ENCODE peak calls at places on chromosomes 1 and 21, in seven cellular contexts. I is adrenal gland; D is testis; E is astrocyte of the cerebellum; W is AG10803; N is CD8-positive, alpha-beta T cell; T is transverse colon. H is an unnamed sample.

GRCh38 chr1:219660666-219661463 is 48.0 kb upstream of the ZC3H11B start:
- DNase-seq in I (peak; percentile 89), D (peak; percentile 96), E (peak; percentile 89), W (peak; percentile 78), N (no peak), T (peak; percentile 75), H (peak; percentile 74)

GRCh38 chr1:225654277-225654597 is 1.3 kb upstream of the ENAH start:
- DNase-seq in I (no peak), D (no peak), E (no peak), W (no peak), N (no peak), T (no peak), H (no peak)

GRCh38 chr1:221693087-221693486 is 48.8 kb downstream of the DUSP10 start:
- DNase-seq in I (no peak), D (no peak), E (no peak), W (no peak), N (no peak), T (no peak), H (no peak)

GRCh38 chr1:12451560-12451900 is 166.5 kb downstream of the DHRS3 start:
- DNase-seq in I (no peak), D (no peak), E (no peak), W (no peak), N (no peak), T (no peak), H (no peak)

GRCh38 chr1:212935387-212935981 is 14.9 kb upstream of the VASH2 start:
- DNase-seq in I (no peak), D (no peak), E (no peak), W (no peak), N (no peak), T (no peak), H (no peak)

GRCh38 chr21:46443910-46444309 is 14.8 kb upstream of the DIP2A start:
- DNase-seq in I (no peak), D (peak; percentile 28), E (no peak), W (no peak), N (no peak), T (no peak), H (peak; percentile 8)

GRCh38 chr1:26404641-26405040 is 6.0 kb upstream of the LIN28A start:
- DNase-seq in I (no peak), D (no peak), E (no peak), W (no peak), N (no peak), T (no peak), H (no peak)

GRCh38 chr1:96309783-96310182 is 411.8 kb upstream of the PTBP2 start:
- DNase-seq in I (peak; percentile 28), D (no peak), E (peak; percentile 33), W (peak; percentile 61), N (no peak), T (no peak), H (peak; percentile 90)

GRCh38 chr21:45852886-45853400 is 128.6 kb upstream of the COL6A1 start:
- DNase-seq in I (no peak), D (no peak), E (no peak), W (no peak), N (no peak), T (no peak), H (no peak)

GRCh38 chr1:223628233-223628632 is 37.3 kb downstream of the CAPN8 start:
- DNase-seq in I (peak; percentile 41), D (peak; percentile 86), E (no peak), W (peak; percentile 36), N (no peak), T (peak; percentile 48), H (no peak)

GRCh38 chr1:204083491-204083890 is 10.6 kb downstream of the SOX13 start:
- DNase-seq in I (no peak), D (no peak), E (no peak), W (no peak), N (no peak), T (no peak), H (no peak)

GRCh38 chr1:2503554-2504223 is 22.7 kb downstream of the PANK4 start:
- DNase-seq in I (no peak), D (no peak), E (no peak), W (no peak), N (no peak), T (no peak), H (no peak)

DNA sequence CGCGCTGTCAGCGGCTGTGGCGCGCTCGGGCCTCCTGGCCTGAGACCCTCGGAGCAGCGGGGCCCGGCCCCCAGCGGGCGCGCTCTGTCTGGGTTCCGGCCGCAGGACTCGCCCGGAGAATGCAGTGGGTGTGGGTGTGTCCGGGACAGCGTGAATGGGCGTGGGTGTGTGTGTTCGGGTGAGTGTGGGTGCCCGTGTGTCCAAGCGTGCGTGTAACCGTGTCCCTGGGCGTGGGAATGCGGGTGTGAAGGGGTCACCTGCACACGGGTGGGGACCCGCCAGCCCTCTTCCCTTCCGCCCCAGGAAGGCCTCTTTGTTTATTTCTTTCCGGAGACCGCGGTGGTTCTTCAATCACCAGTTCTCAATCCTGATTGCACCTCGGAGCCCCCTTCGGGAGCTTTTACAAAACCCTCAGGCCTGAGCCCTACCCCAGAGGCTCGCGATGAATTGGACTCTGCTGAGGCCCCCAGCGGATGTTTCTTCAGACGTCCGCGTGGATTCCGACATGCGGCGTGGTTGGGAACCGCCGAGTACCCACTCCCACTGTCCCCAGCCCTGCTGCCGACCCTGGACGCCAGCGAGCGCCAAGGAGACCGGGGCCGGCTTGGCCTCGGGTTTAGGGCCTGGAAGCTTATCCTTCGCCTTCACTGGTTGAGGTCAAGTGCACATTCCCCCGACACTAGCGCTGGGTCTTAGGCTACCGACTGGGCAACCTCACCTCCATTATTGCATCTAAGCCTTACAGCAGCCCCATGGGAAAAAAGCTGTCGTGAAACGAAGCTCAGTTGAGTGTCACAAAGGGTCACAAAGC is 19.3 kb downstream of the SERTAD4 start:
- DNase-seq in I (no peak), D (no peak), E (no peak), W (no peak), N (no peak), T (peak; percentile 44), H (no peak)
- H3K4me3 ChIP-seq in I (no peak overlapping the region), D (peak overlapping the region; percentile 46), E (peak overlapping the region; percentile 32), W (peak overlapping the region; percentile 36), N (peak overlapping the region; percentile 15), T (peak overlapping the region; percentile 43), H (peak overlapping the region; percentile 41)

DNA sequence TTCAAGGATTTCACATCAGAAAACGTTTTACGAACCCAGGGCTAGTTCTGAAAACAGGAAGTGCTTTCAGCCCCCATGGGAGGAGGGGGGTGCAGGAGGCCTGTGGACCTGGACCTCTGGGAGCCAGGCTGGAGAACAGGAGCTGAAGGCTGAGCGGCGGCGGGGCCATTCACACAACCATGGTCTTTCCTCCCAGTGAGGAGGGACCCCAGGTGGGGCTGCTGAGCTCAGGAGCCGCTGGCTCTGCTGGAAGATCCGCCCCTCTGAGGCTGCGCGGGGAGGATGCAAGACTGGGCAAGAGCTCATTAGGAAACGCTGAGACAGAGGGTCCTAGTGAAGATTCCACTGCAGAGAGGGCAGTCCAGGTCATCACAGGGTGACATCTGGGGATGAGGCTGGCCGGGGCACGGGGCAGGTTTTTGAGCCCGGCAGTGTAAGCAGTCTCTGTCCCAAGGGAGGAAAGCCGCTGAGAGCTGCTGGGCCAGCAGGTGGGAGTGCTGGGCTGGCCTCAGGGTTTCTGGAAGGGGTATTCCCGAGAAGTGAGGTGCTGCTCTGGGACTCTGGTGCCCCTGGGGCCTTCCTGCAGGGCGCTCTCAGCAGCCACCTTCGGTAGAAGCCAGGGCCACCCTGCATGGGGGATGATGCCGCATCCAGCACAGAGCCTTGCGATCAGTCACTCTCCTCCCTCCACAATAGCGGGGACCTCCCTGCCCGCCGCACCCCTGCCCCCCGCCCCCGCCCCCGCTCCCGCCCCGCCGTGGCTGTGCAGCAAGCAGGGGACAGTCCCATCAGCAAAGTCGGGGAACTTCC is 7.5 kb downstream of the MX2 start:
- DNase-seq in I (no peak), D (peak; percentile 25), E (no peak), W (peak; percentile 17), N (peak; percentile 46), T (no peak), H (no peak)
- TF ChIP-seq CTCF in I (no peak), D (no peak), E (peak; percentile 29), W (peak; percentile 21), N (no peak), T (no peak), H (peak; percentile 2)

GRCh38 chr1:10723317-10723716 is 73.1 kb downstream of the CASZ1 start:
- DNase-seq in I (no peak), D (no peak), E (no peak), W (no peak), N (no peak), T (no peak), H (no peak)

GRCh38 chr1:10726355-10726754 is 70.1 kb downstream of the CASZ1 start:
- DNase-seq in I (no peak), D (peak; percentile 23), E (no peak), W (no peak), N (no peak), T (peak; percentile 37), H (no peak)

GRCh38 chr1:10724511-10724910 is 71.9 kb downstream of the CASZ1 start:
- DNase-seq in I (no peak), D (no peak), E (no peak), W (no peak), N (no peak), T (no peak), H (no peak)

GRCh38 chr1:10724052-10724494 is 72.4 kb downstream of the CASZ1 start:
- DNase-seq in I (no peak), D (no peak), E (peak; percentile 12), W (peak; percentile 30), N (no peak), T (peak; percentile 49), H (peak; percentile 36)

DNA sequence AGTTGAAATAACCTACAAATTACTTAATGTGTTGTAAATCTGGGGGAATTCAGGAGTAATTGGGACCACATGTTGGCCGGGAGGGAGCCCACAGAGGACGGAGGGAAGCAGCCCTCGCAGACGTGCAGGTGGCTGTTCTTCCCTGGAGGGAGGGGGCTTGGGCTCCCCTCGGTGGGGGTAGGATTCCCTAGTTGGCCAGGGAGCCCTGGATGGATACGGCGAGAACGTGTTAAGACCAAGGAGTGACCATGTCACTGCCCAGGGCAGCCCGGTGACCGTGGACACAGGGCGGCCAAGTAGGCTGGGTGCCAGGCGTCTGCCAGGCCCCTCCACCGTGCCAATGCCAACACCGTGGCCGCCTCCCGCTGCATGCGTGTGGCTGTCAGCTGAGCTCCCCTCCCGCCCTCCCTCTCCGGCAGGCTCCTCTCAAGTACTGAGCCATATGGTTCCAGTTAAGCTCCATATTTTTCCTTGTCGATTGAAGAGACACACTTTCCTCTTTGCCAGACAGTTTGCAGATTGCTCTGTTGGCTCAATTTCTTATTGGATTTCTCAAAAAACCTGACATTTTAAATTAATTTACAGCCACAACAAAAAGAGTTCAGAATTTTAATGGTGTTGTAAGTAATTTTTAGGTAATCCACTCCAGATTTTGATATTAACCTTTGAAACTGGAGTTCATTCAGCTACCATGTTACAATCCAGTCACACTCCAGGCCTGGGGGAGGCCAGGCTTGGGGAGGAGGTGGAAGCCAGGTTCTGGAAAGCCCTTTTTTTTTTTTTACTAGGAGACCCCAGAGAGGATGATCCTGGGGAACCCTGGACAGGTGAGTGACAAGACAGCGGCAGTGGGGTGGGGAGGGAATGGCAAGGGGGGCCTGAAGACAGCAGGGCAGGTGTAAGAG is 71.2 kb downstream of the CASZ1 start:
- DNase-seq in I (no peak), D (peak; percentile 24), E (peak; percentile 13), W (peak; percentile 93), N (no peak), T (no peak), H (peak; percentile 83)
- H3K4me3 ChIP-seq in I (no peak overlapping the region), D (no peak overlapping the region), E (no peak overlapping the region), W (no peak overlapping the region), N (no peak overlapping the region), T (no peak overlapping the region), H (no peak overlapping the region)

DNA sequence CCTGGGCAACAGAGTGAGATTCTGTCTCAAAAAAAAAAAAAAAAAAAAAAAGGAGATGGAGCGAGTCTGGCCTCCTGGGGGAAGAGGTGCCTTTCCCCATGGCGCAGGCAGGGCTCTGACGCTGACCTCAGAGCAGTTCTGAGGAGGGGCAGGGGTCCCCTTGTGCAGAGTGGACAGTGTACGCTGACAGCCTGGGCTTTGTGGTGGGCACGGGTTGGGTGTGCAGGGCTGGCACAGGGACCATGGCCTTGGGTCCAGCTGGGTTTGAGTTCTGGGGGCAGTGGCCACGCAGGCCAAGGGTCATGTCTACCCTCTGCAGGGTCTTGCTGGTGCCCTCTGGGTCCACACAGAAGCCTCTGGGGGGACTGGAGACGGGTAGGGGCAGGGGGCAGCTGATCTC is 260.1 kb upstream of the C1orf174 start:
- DNase-seq in I (no peak), D (no peak), E (no peak), W (no peak), N (no peak), T (no peak), H (no peak)
- TF ChIP-seq CTCF in I (no peak), D (no peak), E (no peak), W (no peak), N (no peak), T (no peak), H (no peak)